ENCODE peak calls at places on chromosomes 2 and 18, in five cellular contexts. M is H9, W is neuronal stem cell, H is IMR-90, Q is H1. X is an unnamed sample.
A peak's percentile ranks its signal among the peaks of the same experiment; 100 is the strongest.

GRCh38 chr2:27135471-27135955 is 1.1 kb upstream of the PREB start:
- DNase-seq in M (no peak), W (no peak), H (no peak), Q (no peak), X (no peak)

GRCh38 chr2:241030333-241030680 is 31.9 kb downstream of the SNED1 start:
- DNase-seq in M (peak; percentile 20), W (no peak), H (no peak), Q (no peak), X (no peak)

GRCh38 chr2:157160131-157160530 is 97.4 kb upstream of the GALNT5 start:
- DNase-seq in M (no peak), W (no peak), H (no peak), Q (no peak), X (no peak)

GRCh38 chr2:196131384-196131861 is 40.0 kb downstream of the STK17B start:
- DNase-seq in M (peak; percentile 64), W (no peak), H (peak; percentile 44), Q (peak; percentile 82), X (no peak)

GRCh38 chr2:227411990-227412350 is 24.2 kb upstream of the SCYGR1 start:
- DNase-seq in M (no peak), W (no peak), H (peak; percentile 36), Q (no peak), X (no peak)

GRCh38 chr2:209578394-209579006 is 154.7 kb downstream of the MAP2 start:
- DNase-seq in M (no peak), W (no peak), H (no peak), Q (no peak), X (no peak)

GRCh38 chr2:208879666-208880065 is 473.1 kb downstream of the PTH2R start:
- DNase-seq in M (no peak), W (no peak), H (no peak), Q (no peak), X (no peak)

GRCh38 chr2:37084797-37085196 is 479 bp downstream of the GPATCH11 start:
- DNase-seq in M (no peak), W (no peak), H (no peak), Q (no peak), X (no peak)

GRCh38 chr2:12728221-12728777 is 11.6 kb downstream of the TRIB2 start:
- DNase-seq in M (no peak), W (no peak), H (no peak), Q (no peak), X (no peak)

GRCh38 chr2:985317-985898 is 34.8 kb downstream of the SNTG2 start:
- DNase-seq in M (no peak), W (no peak), H (no peak), Q (no peak), X (no peak)

GRCh38 chr2:160140001-160140400 is 60.1 kb downstream of the ITGB6 start:
- DNase-seq in M (no peak), W (no peak), H (peak; percentile 44), Q (no peak), X (no peak)

GRCh38 chr2:161316686-161317085 is 8.5 kb downstream of the PSMD14 start:
- DNase-seq in M (no peak), W (no peak), H (peak; percentile 41), Q (no peak), X (no peak)

GRCh38 chr2:238020816-238021215 is 40.0 kb upstream of the SCLY start:
- DNase-seq in M (no peak), W (no peak), H (no peak), Q (no peak), X (no peak)

GRCh38 chr2:238019962-238020361 is 40.8 kb upstream of the SCLY start:
- DNase-seq in M (no peak), W (no peak), H (no peak), Q (no peak), X (no peak)

GRCh38 chr2:238015705-238016104 is 45.1 kb upstream of the SCLY start:
- DNase-seq in M (no peak), W (no peak), H (no peak), Q (no peak), X (no peak)

GRCh38 chr2:238013806-238014205 is 47.0 kb downstream of the UBE2F start:
- DNase-seq in M (no peak), W (no peak), H (no peak), Q (no peak), X (no peak)

GRCh38 chr2:238016526-238016925 is 44.3 kb upstream of the SCLY start:
- DNase-seq in M (no peak), W (no peak), H (no peak), Q (no peak), X (no peak)
- H4K8ac ChIP-seq in M (peak overlapping the region; percentile 90), W (no peak overlapping the region), H (no peak overlapping the region), Q (no peak overlapping the region), X (no peak overlapping the region)

GRCh38 chr18:21600526-21601410 is at the start of gene ESCO1:
- DNase-seq in M (peak; percentile 97), W (peak; percentile 93), H (peak; percentile 98), Q (peak; percentile 95), X (peak; percentile 98)
- H4K8ac ChIP-seq in M (no peak within 1 kb of the TSS), W (peak within 1 kb of the TSS; percentile 48), H (peak within 1 kb of the TSS; percentile 58), Q (peak within 1 kb of the TSS; percentile 95), X (peak within 1 kb of the TSS; percentile 82)

DNA sequence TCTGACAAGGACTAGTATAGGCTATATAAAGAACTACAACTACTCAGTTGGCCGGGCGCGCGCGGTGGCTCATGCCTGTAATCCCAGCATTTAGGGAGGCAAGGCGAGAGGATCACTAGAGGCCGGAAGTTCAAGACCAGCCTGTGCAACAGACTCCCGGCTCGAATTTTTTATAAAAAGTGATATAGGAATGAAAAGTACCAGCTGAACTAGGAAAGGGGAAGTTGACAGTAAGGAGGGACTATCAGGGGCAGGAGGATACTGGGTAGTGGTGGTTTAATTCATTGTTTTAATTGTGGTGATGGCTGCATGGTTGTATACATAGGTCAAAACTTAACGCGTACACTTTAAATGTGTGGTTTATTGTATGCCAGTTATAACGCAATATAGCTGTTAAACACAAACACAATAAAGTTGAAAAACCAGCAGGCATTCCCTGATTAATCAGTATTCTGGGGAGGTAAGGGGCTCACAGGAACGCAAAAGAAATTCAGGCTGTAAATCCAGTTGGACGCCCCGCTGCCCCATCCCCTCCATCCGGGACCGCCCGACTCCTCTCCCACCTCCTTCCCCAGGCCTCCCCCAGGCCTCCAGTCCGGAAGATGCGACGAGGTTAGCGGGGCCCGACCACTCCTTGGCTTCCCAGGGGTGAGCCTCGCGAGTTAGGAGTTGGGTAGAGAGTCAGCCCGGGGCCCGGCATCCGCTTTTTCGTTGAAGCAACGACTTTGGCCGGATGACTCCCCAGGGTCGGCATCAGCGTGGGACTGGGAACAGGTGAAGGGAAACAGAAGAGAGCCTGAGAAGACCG is 746 bp upstream of the POLR1B start:
- DNase-seq in M (peak; percentile 84), W (peak; percentile 64), H (peak; percentile 48), Q (peak; percentile 88), X (peak; percentile 10)
- H4K8ac ChIP-seq in M (no peak overlapping the region), W (peak overlapping the region; percentile 2), H (peak overlapping the region; percentile 96), Q (peak overlapping the region; percentile 96), X (peak overlapping the region; percentile 64)

GRCh38 chr2:46193855-46194254 is 103.4 kb upstream of the EPAS1 start:
- DNase-seq in M (no peak), W (no peak), H (no peak), Q (no peak), X (no peak)
- H4K8ac ChIP-seq in M (no peak overlapping the region), W (no peak overlapping the region), H (no peak overlapping the region), Q (no peak overlapping the region), X (no peak overlapping the region)

GRCh38 chr18:50144535-50144934 is 50.4 kb downstream of the MYO5B start:
- DNase-seq in M (no peak), W (no peak), H (no peak), Q (no peak), X (no peak)

GRCh38 chr18:50143295-50143694 is 51.7 kb downstream of the MYO5B start:
- DNase-seq in M (no peak), W (no peak), H (no peak), Q (no peak), X (no peak)

GRCh38 chr18:50143891-50144290 is 51.1 kb downstream of the MYO5B start:
- DNase-seq in M (no peak), W (no peak), H (no peak), Q (no peak), X (no peak)

GRCh38 chr18:50138181-50139064 is 56.5 kb downstream of the MYO5B start:
- DNase-seq in M (no peak), W (no peak), H (no peak), Q (no peak), X (no peak)

GRCh38 chr18:50142441-50143120 is 52.4 kb downstream of the MYO5B start:
- DNase-seq in M (no peak), W (no peak), H (no peak), Q (no peak), X (no peak)
- H4K8ac ChIP-seq in M (no peak overlapping the region), W (no peak overlapping the region), H (no peak overlapping the region), Q (no peak overlapping the region), X (no peak overlapping the region)

GRCh38 chr2:211049321-211050018 is 493.1 kb downstream of the CPS1 start:
- DNase-seq in M (no peak), W (no peak), H (no peak), Q (no peak), X (no peak)
- H4K8ac ChIP-seq in M (no peak overlapping the region), W (no peak overlapping the region), H (no peak overlapping the region), Q (no peak overlapping the region), X (no peak overlapping the region)

DNA sequence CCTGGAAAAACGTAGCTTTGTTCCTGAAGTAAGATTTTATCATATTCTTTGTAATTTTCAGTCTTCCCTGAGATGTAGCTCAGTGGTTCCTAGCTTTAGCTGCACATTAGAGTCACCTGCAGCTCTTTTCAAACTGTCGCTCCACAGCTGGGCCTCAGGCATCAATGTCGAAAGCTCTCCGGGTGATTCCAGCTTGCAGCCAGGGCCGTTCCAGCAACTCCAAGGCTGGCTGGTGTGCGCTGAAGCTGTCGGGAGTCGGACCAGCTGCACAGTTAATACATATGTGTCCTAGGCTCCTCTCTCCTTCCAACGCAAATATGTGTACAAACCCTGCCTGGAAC is 609 bp upstream of the ZNF2 start:
- DNase-seq in M (no peak), W (no peak), H (no peak), Q (no peak), X (no peak)
- H4K8ac ChIP-seq in M (no peak overlapping the region), W (no peak overlapping the region), H (peak overlapping the region; percentile 95), Q (peak overlapping the region; percentile 99), X (peak overlapping the region; percentile 98)